ENCODE peak calls at places on chromosomes 12 and 14, in four cellular contexts. O is A549, M is H1, N is IMR-90. T is an unnamed sample.

GRCh38 chr14:91509083-91509877 is 830 bp downstream of the PPP4R3A start:
- DNase-seq in O (peak), N (no peak), M (no peak), T (peak)

GRCh38 chr14:54916061-54916460 is 13.4 kb upstream of the GCH1 start:
- DNase-seq in M (no peak), O (no peak), N (no peak), T (no peak)

GRCh38 chr14:34340226-34340625 is 121.8 kb downstream of the SPTSSA start:
- DNase-seq in M (no peak), O (no peak), N (peak), T (no peak)

GRCh38 chr12:128789356-128789929 is 34.3 kb downstream of the SLC15A4 start:
- DNase-seq in M (no peak), N (no peak), O (no peak), T (no peak)

GRCh38 chr12:48903982-48904411 is 21.3 kb downstream of the FKBP11 start:
- DNase-seq in M (no peak), O (peak), N (peak), T (peak)

GRCh38 chr14:89500303-89500702 is 83.3 kb upstream of the FOXN3 start:
- DNase-seq in N (no peak), M (no peak), O (no peak), T (peak)

GRCh38 chr14:79791055-79791732 is 420.1 kb downstream of the DIO2 start:
- DNase-seq in M (no peak), O (no peak), N (no peak), T (no peak)

GRCh38 chr14:23093993-23094665 is 807 bp downstream of the ACIN1 start:
- DNase-seq in O (no peak), N (no peak), M (peak), T (no peak)

GRCh38 chr14:82855912-82856381 is 1322.3 kb upstream of the SEL1L start:
- DNase-seq in N (peak), O (no peak), M (no peak), T (no peak)

GRCh38 chr14:37745657-37746056 is 150.2 kb downstream of the TTC6 start:
- DNase-seq in O (no peak), N (no peak), M (no peak), T (peak)

GRCh38 chr12:47852096-47852571 is 32.4 kb upstream of the HDAC7 start:
- DNase-seq in N (no peak), O (no peak), M (no peak), T (peak)
- TF ChIP-seq MAFK in N (no peak), O (no peak), M (no peak), T (no peak)

DNA sequence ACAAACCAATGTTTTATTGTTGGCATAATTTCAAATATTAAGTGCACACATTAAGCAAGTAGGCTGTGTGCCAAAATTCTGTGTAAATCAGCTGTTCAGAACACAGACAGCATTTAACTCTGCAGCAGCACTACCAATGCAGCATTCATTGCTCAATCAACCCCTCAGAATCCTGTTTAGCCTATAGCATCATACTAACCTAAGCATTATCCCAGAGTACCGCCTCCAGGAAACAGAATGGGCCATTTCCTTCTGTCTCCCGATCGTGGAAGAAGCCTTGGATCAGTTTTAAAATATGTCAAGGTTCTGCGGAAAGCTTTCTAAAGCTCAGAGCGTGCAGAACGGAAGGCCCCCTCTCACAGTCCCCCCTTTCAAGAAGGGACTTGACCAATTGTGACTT is 3.3 kb downstream of the IL26 start:
- DNase-seq in O (no peak), M (no peak), N (peak), T (no peak)
- TF ChIP-seq MAFK in O (no peak), M (no peak), N (no peak), T (no peak)

DNA sequence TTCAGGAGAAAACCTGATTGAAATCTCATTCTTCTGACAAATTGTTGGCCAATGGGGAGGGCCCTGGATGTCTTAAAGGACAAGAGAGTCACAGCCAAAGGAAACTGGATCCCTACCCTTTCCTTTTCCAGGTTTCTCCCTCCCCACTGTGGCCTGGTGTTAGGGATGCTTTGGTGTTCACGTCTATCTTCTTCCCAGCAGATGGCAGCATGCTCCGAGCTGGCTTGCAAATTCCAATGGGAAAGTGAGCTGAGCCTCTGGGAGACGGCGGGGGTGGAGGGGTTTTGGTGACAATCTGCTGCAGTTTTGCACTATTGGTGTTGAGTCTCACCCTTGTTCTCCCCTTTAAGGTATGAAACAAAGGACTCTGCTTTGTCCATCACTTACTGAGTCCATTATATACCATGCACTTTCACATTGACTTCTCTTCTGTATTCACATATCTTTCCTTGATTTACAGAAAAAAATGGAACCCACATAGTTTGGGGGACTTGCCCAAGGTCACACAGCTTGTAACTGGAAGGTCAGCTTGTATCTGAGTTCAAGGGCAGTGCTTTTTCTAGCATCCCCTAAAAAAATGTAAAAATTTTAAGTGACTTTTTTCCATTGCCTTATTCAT is 39.3 kb downstream of the CCDC177 start:
- DNase-seq in O (peak), M (no peak), N (peak), T (peak)
- TF ChIP-seq MAFK in O (no peak), M (no peak), N (no peak), T (no peak)

DNA sequence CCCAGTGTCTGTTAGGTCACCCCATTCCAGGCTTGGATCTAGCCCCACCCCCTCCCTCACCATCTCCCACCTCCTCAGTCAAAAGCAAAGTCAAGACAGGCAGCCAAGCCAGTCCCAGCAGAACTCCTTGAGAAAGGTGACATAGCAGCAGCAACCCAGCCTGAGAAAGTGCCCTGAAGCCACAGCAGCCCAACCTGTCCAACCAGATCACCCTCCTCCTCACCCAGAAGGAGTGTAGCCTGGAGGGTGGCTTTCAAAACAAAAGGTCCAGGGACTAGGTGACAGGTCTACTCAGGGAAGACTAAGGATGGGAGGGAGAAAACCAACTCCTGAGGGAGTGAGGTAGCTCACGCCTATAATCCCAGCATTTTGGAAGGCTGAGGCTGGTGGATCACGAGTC is 5.2 kb downstream of the RAB15 start:
- DNase-seq in O (no peak), M (no peak), N (no peak), T (no peak)
- TF ChIP-seq MAFK in O (no peak), M (no peak), N (no peak), T (no peak)

GRCh38 chr12:6552140-6552551 is 3.7 kb downstream of the IFFO1 start:
- DNase-seq in O (no peak), M (no peak), N (no peak), T (no peak)
- TF ChIP-seq MAFK in O (no peak), M (no peak), N (no peak), T (no peak)

DNA sequence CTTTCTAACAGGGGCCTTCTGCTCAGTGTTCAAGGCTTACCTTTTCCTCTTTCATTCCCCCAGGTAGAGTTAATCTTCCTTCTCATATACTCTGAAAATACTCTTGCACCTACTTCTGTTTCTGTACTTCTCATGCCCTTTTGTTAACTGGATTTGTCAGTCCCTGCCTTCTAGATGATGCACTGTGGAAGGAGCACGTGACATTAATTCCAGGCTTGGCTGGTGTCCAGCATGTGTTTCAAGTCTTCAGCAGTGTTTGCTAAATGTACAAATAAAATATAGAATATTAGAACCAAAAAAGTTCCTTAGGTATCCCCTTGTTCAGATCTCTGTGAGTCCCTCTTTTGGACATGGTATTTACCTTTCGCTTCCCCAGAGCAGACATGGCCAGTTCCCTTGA is 27.9 kb upstream of the EVL start:
- DNase-seq in O (no peak), M (no peak), N (peak), T (no peak)
- TF ChIP-seq MAFK in O (no peak), M (no peak), N (no peak), T (no peak)

GRCh38 chr12:90574676-90575075 is 380.3 kb downstream of the CCER1 start:
- DNase-seq in O (no peak), M (no peak), N (no peak), T (no peak)

GRCh38 chr12:90572778-90573177 is 382.2 kb downstream of the CCER1 start:
- DNase-seq in O (no peak), M (no peak), N (no peak), T (no peak)

GRCh38 chr12:90569685-90570084 is 385.3 kb downstream of the CCER1 start:
- DNase-seq in M (no peak), O (no peak), N (no peak), T (no peak)
- TF ChIP-seq MAFK in M (no peak), O (no peak), N (no peak), T (no peak)

GRCh38 chr12:52601671-52602070 is 408 bp upstream of the KRT72 start:
- DNase-seq in M (no peak), N (no peak), O (no peak), T (no peak)

GRCh38 chr12:52600941-52601481 is at the start of gene KRT72:
- DNase-seq in M (no peak), O (no peak), N (no peak), T (no peak)

GRCh38 chr12:52600475-52600874 is 788 bp downstream of the KRT72 start:
- DNase-seq in O (no peak), M (no peak), N (no peak), T (no peak)

GRCh38 chr12:52600071-52600470 is 1.2 kb downstream of the KRT72 start:
- DNase-seq in N (no peak), O (no peak), M (no peak), T (no peak)

GRCh38 chr12:52598966-52599365 is 2.3 kb downstream of the KRT72 start:
- DNase-seq in N (no peak), O (no peak), M (no peak), T (no peak)
- TF ChIP-seq MAFK in N (no peak), O (no peak), M (no peak), T (no peak)

GRCh38 chr14:92582706-92583452 is 69.3 kb downstream of the RIN3 start:
- DNase-seq in O (no peak), M (no peak), N (no peak), T (no peak)

GRCh38 chr14:92578511-92578910 is 64.9 kb downstream of the RIN3 start:
- DNase-seq in O (no peak), M (no peak), N (peak), T (no peak)

GRCh38 chr14:92579244-92579643 is 65.7 kb downstream of the RIN3 start:
- DNase-seq in O (no peak), M (no peak), N (peak), T (no peak)

GRCh38 chr14:92581966-92582566 is 68.5 kb downstream of the RIN3 start:
- DNase-seq in M (no peak), O (no peak), N (no peak), T (no peak)

DNA sequence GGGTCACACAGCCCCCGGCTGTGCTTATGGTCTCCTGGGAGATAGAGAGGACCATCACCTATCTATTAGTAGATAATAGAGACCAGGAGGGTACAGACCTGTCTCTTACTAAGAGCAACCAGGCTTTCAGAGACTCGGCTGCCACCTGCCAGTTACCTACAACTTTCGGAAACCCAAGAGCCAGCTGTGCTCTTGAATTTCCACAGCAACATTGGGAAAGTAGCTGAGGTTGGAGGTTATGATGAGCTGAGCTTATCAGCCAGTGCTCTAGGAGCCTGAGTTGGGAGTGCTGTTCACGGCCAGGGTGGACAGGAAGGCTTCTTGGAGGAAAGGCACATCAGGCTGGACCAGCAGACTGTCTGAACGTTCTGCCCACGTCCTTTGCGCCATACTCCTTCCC is 67.6 kb downstream of the RIN3 start:
- DNase-seq in M (no peak), O (no peak), N (no peak), T (no peak)
- TF ChIP-seq MAFK in M (no peak), O (no peak), N (no peak), T (no peak)

DNA sequence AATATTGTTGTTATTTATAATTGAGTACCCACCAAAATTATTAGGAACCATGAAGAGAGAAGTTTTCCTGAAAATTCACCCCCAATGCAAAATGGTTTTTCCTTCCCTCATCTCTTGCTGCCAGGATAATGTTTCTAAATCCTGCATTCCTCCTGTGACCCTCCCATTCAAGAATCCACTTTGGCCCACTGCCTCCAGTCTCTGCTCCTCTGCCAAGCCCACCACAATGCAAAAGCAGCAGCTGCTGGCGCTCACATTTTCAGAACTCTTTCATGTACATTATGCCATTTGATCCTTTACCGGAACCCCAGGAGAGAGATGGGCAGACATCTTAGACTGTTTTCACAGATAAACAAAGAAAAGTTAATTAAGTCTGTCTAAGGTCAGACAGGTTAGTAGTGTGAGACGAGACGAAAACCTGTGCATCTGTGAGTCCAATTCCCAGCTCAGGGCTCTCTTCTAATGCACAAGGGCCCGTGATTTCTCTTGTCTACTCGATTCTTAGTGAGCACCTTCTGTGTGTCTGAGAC is 12.9 kb downstream of the LRIG3 start:
- DNase-seq in N (peak), O (no peak), M (no peak), T (no peak)
- TF ChIP-seq MAFK in N (no peak), O (no peak), M (no peak), T (no peak)